ENCODE peak calls at places on chromosomes 12 and 14, in six cellular contexts. One of them, this sample, is unnamed.

GRCh38 chr12:124053855-124054254 is 80.8 kb downstream of the ZNF664 start:
- DNase-seq in central memory CD4-positive, alpha-beta T cell: no peak
- DNase-seq in cardiac muscle cell: peak; percentile 89
- DNase-seq in COR-L47: peak; percentile 26
- DNase-seq in T-helper 2 cell: no peak
- DNase-seq in LoVo: no peak
- DNase-seq in this sample: no peak

GRCh38 chr14:53187921-53188463 is 34.9 kb upstream of the DDHD1 start:
- DNase-seq in central memory CD4-positive, alpha-beta T cell: no peak
- DNase-seq in cardiac muscle cell: no peak
- DNase-seq in COR-L47: no peak
- DNase-seq in T-helper 2 cell: no peak
- DNase-seq in LoVo: no peak
- DNase-seq in this sample: no peak

GRCh38 chr14:20757963-20758362 is 10.2 kb upstream of the EDDM3B start:
- DNase-seq in central memory CD4-positive, alpha-beta T cell: no peak
- DNase-seq in cardiac muscle cell: no peak
- DNase-seq in COR-L47: no peak
- DNase-seq in T-helper 2 cell: peak; percentile 5
- DNase-seq in LoVo: no peak
- DNase-seq in this sample: peak; percentile 42

GRCh38 chr12:70854138-70854537 is 66.4 kb downstream of the PTPRR start:
- DNase-seq in central memory CD4-positive, alpha-beta T cell: no peak
- DNase-seq in cardiac muscle cell: peak; percentile 23
- DNase-seq in COR-L47: no peak
- DNase-seq in T-helper 2 cell: no peak
- DNase-seq in LoVo: no peak
- DNase-seq in this sample: no peak

GRCh38 chr14:61492474-61492873 is 171.1 kb downstream of the PRKCH start:
- DNase-seq in central memory CD4-positive, alpha-beta T cell: no peak
- DNase-seq in cardiac muscle cell: no peak
- DNase-seq in COR-L47: no peak
- DNase-seq in T-helper 2 cell: no peak
- DNase-seq in LoVo: no peak
- DNase-seq in this sample: peak; percentile 30

GRCh38 chr12:54259194-54260011 is 20.5 kb downstream of the CBX5 start:
- DNase-seq in central memory CD4-positive, alpha-beta T cell: peak; percentile 26
- DNase-seq in cardiac muscle cell: peak; percentile 92
- DNase-seq in COR-L47: peak; percentile 94
- DNase-seq in T-helper 2 cell: peak; percentile 10
- DNase-seq in LoVo: no peak
- DNase-seq in this sample: peak; percentile 41

GRCh38 chr14:60815371-60815770 is 80.8 kb downstream of the MNAT1 start:
- DNase-seq in central memory CD4-positive, alpha-beta T cell: no peak
- DNase-seq in cardiac muscle cell: no peak
- DNase-seq in COR-L47: no peak
- DNase-seq in T-helper 2 cell: no peak
- DNase-seq in LoVo: no peak
- DNase-seq in this sample: no peak

GRCh38 chr12:52215587-52216031 is 17.4 kb upstream of the KRT7 start:
- DNase-seq in central memory CD4-positive, alpha-beta T cell: no peak
- DNase-seq in cardiac muscle cell: peak; percentile 47
- DNase-seq in COR-L47: no peak
- DNase-seq in T-helper 2 cell: no peak
- DNase-seq in LoVo: peak; percentile 70
- DNase-seq in this sample: no peak

GRCh38 chr14:104956290-104956890 is 21.8 kb downstream of the AHNAK2 start:
- DNase-seq in central memory CD4-positive, alpha-beta T cell: no peak
- DNase-seq in cardiac muscle cell: no peak
- DNase-seq in COR-L47: no peak
- DNase-seq in T-helper 2 cell: no peak
- DNase-seq in LoVo: no peak
- DNase-seq in this sample: no peak

GRCh38 chr12:131628766-131629448 is 82.0 kb upstream of the SFSWAP start:
- DNase-seq in central memory CD4-positive, alpha-beta T cell: no peak
- DNase-seq in cardiac muscle cell: no peak
- DNase-seq in COR-L47: no peak
- DNase-seq in T-helper 2 cell: no peak
- DNase-seq in LoVo: no peak
- DNase-seq in this sample: no peak

GRCh38 chr14:59182641-59183040 is 5.8 kb upstream of the DAAM1 start:
- DNase-seq in central memory CD4-positive, alpha-beta T cell: no peak
- DNase-seq in cardiac muscle cell: no peak
- DNase-seq in COR-L47: no peak
- DNase-seq in T-helper 2 cell: no peak
- DNase-seq in LoVo: no peak
- DNase-seq in this sample: no peak

GRCh38 chr12:19799886-19800602 is 360.8 kb downstream of the AEBP2 start:
- DNase-seq in central memory CD4-positive, alpha-beta T cell: no peak
- DNase-seq in cardiac muscle cell: peak; percentile 71
- DNase-seq in COR-L47: no peak
- DNase-seq in T-helper 2 cell: no peak
- DNase-seq in LoVo: no peak
- DNase-seq in this sample: no peak

GRCh38 chr12:63410197-63410596 is 258.1 kb downstream of the DPY19L2 start:
- DNase-seq in central memory CD4-positive, alpha-beta T cell: no peak
- DNase-seq in cardiac muscle cell: peak; percentile 26
- DNase-seq in COR-L47: no peak
- DNase-seq in T-helper 2 cell: no peak
- DNase-seq in LoVo: no peak
- DNase-seq in this sample: no peak

GRCh38 chr14:100523536-100524025 is 63.6 kb downstream of the BEGAIN start:
- DNase-seq in central memory CD4-positive, alpha-beta T cell: no peak
- DNase-seq in cardiac muscle cell: no peak
- DNase-seq in COR-L47: no peak
- DNase-seq in T-helper 2 cell: no peak
- DNase-seq in LoVo: no peak
- DNase-seq in this sample: no peak

GRCh38 chr12:473863-474577 is 14.3 kb downstream of the B4GALNT3 start:
- DNase-seq in central memory CD4-positive, alpha-beta T cell: no peak
- DNase-seq in cardiac muscle cell: peak; percentile 4
- DNase-seq in COR-L47: no peak
- DNase-seq in T-helper 2 cell: no peak
- DNase-seq in LoVo: no peak
- DNase-seq in this sample: no peak

GRCh38 chr12:15540469-15540872 is 218.2 kb downstream of the PTPRO start:
- DNase-seq in central memory CD4-positive, alpha-beta T cell: no peak
- DNase-seq in cardiac muscle cell: peak; percentile 39
- DNase-seq in COR-L47: no peak
- DNase-seq in T-helper 2 cell: no peak
- DNase-seq in LoVo: peak; percentile 69
- DNase-seq in this sample: no peak

GRCh38 chr14:102826751-102827675 is 49.8 kb downstream of the TRAF3 start:
- DNase-seq in central memory CD4-positive, alpha-beta T cell: no peak
- DNase-seq in cardiac muscle cell: no peak
- DNase-seq in COR-L47: no peak
- DNase-seq in T-helper 2 cell: no peak
- DNase-seq in LoVo: no peak
- DNase-seq in this sample: no peak

GRCh38 chr12:50842637-50843493 is at the start of gene TMPRSS12:
- DNase-seq in central memory CD4-positive, alpha-beta T cell: no peak
- DNase-seq in cardiac muscle cell: peak; percentile 63
- DNase-seq in COR-L47: no peak
- DNase-seq in T-helper 2 cell: no peak
- DNase-seq in LoVo: no peak
- DNase-seq in this sample: no peak

GRCh38 chr14:67170706-67171105 is 18.5 kb upstream of the GARIN2 start:
- DNase-seq in central memory CD4-positive, alpha-beta T cell: no peak
- DNase-seq in cardiac muscle cell: peak; percentile 25
- DNase-seq in COR-L47: no peak
- DNase-seq in T-helper 2 cell: no peak
- DNase-seq in LoVo: no peak
- DNase-seq in this sample: peak; percentile 0

GRCh38 chr14:91220581-91221000 is 23.9 kb downstream of the GPR68 start:
- DNase-seq in central memory CD4-positive, alpha-beta T cell: no peak
- DNase-seq in cardiac muscle cell: no peak
- DNase-seq in COR-L47: no peak
- DNase-seq in T-helper 2 cell: no peak
- DNase-seq in LoVo: no peak
- DNase-seq in this sample: no peak

GRCh38 chr12:63302269-63302940 is 151.4 kb upstream of the AVPR1A start:
- DNase-seq in central memory CD4-positive, alpha-beta T cell: no peak
- DNase-seq in cardiac muscle cell: no peak
- DNase-seq in COR-L47: no peak
- DNase-seq in T-helper 2 cell: no peak
- DNase-seq in LoVo: no peak
- DNase-seq in this sample: peak; percentile 41

GRCh38 chr14:55581011-55581806 is 1.2 kb downstream of the KTN1 start:
- DNase-seq in central memory CD4-positive, alpha-beta T cell: peak; percentile 46
- DNase-seq in cardiac muscle cell: peak; percentile 48
- DNase-seq in COR-L47: no peak
- DNase-seq in T-helper 2 cell: peak; percentile 20
- DNase-seq in LoVo: peak; percentile 32
- DNase-seq in this sample: peak; percentile 53

This sample was measured in immature natural killer cell.